ENCODE peak calls at places on chromosomes 12 and 14, in nine cellular contexts. V is brain microvascular endothelial cell; S is left ventricle myocardium inferior; C is IMR-90; J is uterus; H is pancreas; B is body of pancreas; E is stomach; Q is CD8-positive, alpha-beta T cell. K is an unnamed sample. For H3K27me3, the result is how much of the 10 kb centered on the place peaks cover.

GRCh38 chr14:71322660-71323250 is 415.5 kb downstream of the PCNX1 start:
- DNase-seq in V (peak), S (no peak), C (peak), J (no peak), H (no peak), B (no peak), E (no peak), Q (no peak), K (no peak)

GRCh38 chr12:57360468-57360867 is 70.4 kb downstream of the R3HDM2 start:
- DNase-seq in V (no peak), S (no peak), C (no peak), J (no peak), H (no peak), B (no peak), E (no peak), Q (no peak), K (no peak)

GRCh38 chr12:63353559-63353958 is 202.6 kb upstream of the AVPR1A start:
- DNase-seq in V (peak), S (no peak), C (peak), J (no peak), H (no peak), B (no peak), E (no peak), Q (no peak), K (no peak)

GRCh38 chr12:107677671-107678070 is 7.9 kb upstream of the PWP1 start:
- DNase-seq in V (no peak), S (no peak), C (no peak), J (no peak), H (no peak), B (no peak), E (no peak), Q (no peak), K (no peak)

GRCh38 chr14:21711360-21711961 is 37.8 kb upstream of the OR4E1 start:
- DNase-seq in V (peak), S (no peak), C (peak), J (no peak), H (peak), B (peak), E (no peak), Q (peak), K (peak)

GRCh38 chr14:66284346-66284745 is 201.8 kb upstream of the CCDC196 start:
- DNase-seq in V (peak), S (no peak), C (peak), J (no peak), H (no peak), B (no peak), E (no peak), Q (no peak), K (no peak)

GRCh38 chr14:90760591-90761316 is 55.5 kb downstream of the TTC7B start:
- DNase-seq in V (peak), S (no peak), C (peak), J (no peak), H (no peak), B (no peak), E (no peak), Q (no peak), K (peak)

GRCh38 chr12:27822076-27822712 is 42.2 kb upstream of the MANSC4 start:
- DNase-seq in V (peak), S (no peak), C (peak), J (no peak), H (no peak), B (no peak), E (no peak), Q (peak), K (no peak)

GRCh38 chr12:81034926-81035325 is 43.0 kb upstream of the ACSS3 start:
- DNase-seq in V (no peak), S (no peak), C (no peak), J (no peak), H (no peak), B (no peak), E (no peak), Q (no peak), K (no peak)

GRCh38 chr12:125220404-125221273 is 155.4 kb downstream of the AACS start:
- DNase-seq in V (no peak), S (no peak), C (no peak), J (no peak), H (peak), B (peak), E (peak), Q (no peak), K (no peak)

GRCh38 chr12:132454949-132455418 is 35.0 kb upstream of the FBRSL1 start:
- DNase-seq in V (no peak), S (no peak), C (no peak), J (no peak), H (no peak), B (no peak), E (no peak), Q (no peak), K (no peak)

GRCh38 chr12:93319523-93320045 is 58.1 kb upstream of the NUDT4 start:
- DNase-seq in V (no peak), S (no peak), C (no peak), J (no peak), H (no peak), B (no peak), E (no peak), Q (no peak), K (no peak)

GRCh38 chr14:50320279-50320678 is 8.2 kb downstream of the DMAC2L start:
- DNase-seq in V (peak), S (no peak), C (peak), J (no peak), H (no peak), B (no peak), E (no peak), Q (no peak), K (no peak)

GRCh38 chr14:50055461-50056228 is 60.7 kb downstream of the VCPKMT start:
- DNase-seq in V (no peak), S (no peak), C (no peak), J (no peak), H (no peak), B (no peak), E (no peak), Q (no peak), K (peak)

GRCh38 chr14:70845601-70846000 is 36.3 kb upstream of the MAP3K9 start:
- DNase-seq in V (no peak), S (no peak), C (no peak), J (no peak), H (no peak), B (no peak), E (no peak), Q (no peak), K (no peak)

GRCh38 chr14:87547536-87547935 is 445.4 kb downstream of the GALC start:
- DNase-seq in V (no peak), S (no peak), C (no peak), J (no peak), H (no peak), B (no peak), E (no peak), Q (no peak), K (no peak)

GRCh38 chr12:54429014-54429471 is 10.0 kb upstream of the ITGA5 start:
- DNase-seq in V (no peak), S (no peak), C (no peak), J (peak), H (no peak), B (no peak), E (no peak), Q (no peak), K (no peak)

GRCh38 chr12:124231980-124232653 is 62.8 kb upstream of the RFLNA start:
- DNase-seq in V (no peak), S (no peak), C (no peak), J (no peak), H (no peak), B (no peak), E (peak), Q (no peak), K (no peak)

GRCh38 chr14:67576216-67576615 is 23.9 kb downstream of the PIGH start:
- DNase-seq in V (no peak), S (no peak), C (no peak), J (no peak), H (no peak), B (no peak), E (no peak), Q (no peak), K (no peak)

DNA sequence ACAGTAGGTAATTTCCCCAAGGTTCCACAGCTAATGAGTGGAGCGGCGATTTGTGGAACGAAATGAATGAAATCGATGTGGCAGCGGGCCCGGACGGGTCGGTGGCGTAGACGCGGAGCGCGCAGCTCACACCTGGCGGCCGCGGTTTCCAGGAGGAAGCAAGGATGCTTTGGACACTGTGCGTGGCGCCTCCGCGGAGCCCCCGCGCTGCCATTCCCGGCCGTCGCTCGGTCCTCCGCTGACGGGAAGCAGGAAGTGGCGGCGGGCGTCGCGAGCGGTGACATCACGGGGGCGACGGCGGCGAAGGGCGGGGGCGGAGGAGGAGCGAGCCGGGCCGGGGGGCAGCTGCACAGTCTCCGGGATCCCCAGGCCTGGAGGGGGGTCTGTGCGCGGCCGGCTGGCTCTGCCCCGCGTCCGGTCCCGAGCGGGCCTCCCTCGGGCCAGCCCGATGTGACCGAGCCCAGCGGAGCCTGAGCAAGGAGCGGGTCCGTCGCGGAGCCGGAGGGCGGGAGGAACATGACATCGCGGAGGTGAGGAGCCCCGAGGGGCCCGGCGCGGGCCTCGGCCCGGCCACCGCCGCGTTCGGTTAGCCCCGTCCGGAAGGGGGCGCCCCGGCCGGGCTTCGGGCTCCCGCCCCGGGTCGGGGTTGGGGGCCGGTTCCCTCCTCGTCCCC is at the start of gene PTPN11:
- DNase-seq in V (peak), S (peak), C (peak), J (peak), H (peak), B (peak), E (peak), Q (peak), K (peak)
- TF ChIP-seq CTCF in V (no peak), S (peak), C (peak), J (peak), H (no peak), B (peak), E (no peak), Q (no peak), K (peak)

DNA sequence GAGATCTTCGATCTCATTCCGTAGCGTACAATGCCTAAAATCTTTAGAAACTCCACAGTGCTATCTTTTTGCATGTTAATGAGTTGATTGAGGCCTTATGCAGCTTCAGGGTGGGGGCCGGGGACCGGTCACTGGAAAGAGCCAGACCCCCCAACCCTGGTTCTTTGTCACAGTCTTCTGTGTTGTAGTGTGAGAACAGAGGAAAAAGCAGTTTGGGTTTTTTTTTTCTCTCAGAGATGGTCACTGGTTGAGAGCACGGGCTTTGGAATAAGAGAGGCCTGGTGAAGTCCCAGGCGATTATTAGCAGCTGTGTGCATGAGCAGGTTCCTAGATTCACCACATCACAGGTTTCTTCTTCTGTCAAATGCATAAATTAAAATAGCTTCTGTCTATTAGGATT is 88.1 kb downstream of the ST8SIA1 start:
- DNase-seq in V (no peak), S (no peak), C (no peak), J (no peak), H (no peak), B (no peak), E (no peak), Q (no peak), K (no peak)
- H3K27me3 ChIP-seq in V (under half), S (under half), C (under half), J (under half), H (under half), B (under half), E (under half), Q (under half), K (under half)

DNA sequence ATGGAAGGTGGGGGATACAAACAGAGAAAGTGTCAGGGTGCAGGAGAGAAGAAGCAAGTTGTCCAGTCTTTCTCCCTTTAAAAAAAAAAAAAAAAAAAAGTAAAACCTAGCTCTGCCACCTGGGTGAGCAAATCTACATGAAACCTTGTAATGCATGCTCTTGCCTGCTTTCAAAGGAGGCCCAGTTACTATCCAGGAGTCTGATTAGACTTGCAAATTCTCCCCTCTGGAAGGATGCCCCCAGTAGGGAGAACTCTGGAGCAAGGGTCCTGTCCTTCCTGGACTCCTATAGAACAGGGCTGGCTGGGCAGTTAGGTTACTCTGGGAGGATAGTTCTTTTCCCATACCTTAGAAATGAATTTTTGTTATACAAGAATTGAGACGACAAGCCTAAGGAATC is 30.6 kb downstream of the RAB35 start:
- DNase-seq in V (no peak), S (no peak), C (no peak), J (no peak), H (no peak), B (no peak), E (no peak), Q (no peak), K (no peak)
- H3K27ac ChIP-seq in V (no peak), S (no peak), C (no peak), J (no peak), H (no peak), B (no peak), E (peak), Q (no peak), K (no peak)

DNA sequence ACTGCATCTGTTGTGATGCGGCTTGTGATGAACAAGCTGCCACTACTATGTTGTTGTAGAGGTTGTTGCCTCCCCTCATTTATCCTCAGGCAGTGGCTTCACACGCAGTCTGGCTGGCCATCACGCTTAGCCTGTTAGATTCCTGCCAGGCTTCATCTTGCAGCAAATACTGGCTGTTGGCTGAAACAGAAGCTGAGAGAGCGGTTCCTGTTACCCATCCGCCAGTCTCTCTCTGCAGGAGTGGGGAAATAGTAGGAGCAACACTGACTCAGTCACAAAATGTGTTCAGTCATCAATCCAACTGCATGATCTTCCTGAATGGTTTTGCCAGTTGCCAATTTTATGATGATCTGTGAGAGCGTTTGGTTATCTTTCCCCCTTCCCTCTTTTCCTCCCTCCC is 934.4 kb downstream of the FLRT2 start:
- DNase-seq in V (no peak), S (no peak), C (peak), J (no peak), H (no peak), B (no peak), E (no peak), Q (no peak), K (no peak)
- TF ChIP-seq CTCF in V (no peak), S (no peak), C (no peak), J (no peak), H (no peak), B (no peak), E (no peak), Q (no peak), K (no peak)